ENCODE peak calls at places on chromosomes 3 and 15, in seven cellular contexts. O is T-helper 2 cell, H is fibroblast of the aortic adventitia, K is T-helper 9 cell, N is lung, G is nephron progenitor cell, L is RCC 7860. X is an unnamed sample.

GRCh38 chr3:148455098-148455497 is 242.6 kb upstream of the AGTR1 start:
- DNase-seq in O (no peak), H (no peak), K (no peak), N (no peak), G (no peak), L (no peak), X (no peak)

GRCh38 chr3:15051531-15051930 is 13.6 kb downstream of the MRPS25 start:
- DNase-seq in O (no peak), H (peak; percentile 13), K (peak; percentile 13), N (peak; percentile 41), G (peak; percentile 50), L (peak; percentile 11), X (no peak)

GRCh38 chr15:62648954-62649353 is 393.6 kb upstream of the TPM1 start:
- DNase-seq in O (no peak), H (peak; percentile 32), K (no peak), N (no peak), G (no peak), L (no peak), X (no peak)

GRCh38 chr3:33419948-33420347 is 20.3 kb downstream of the UBP1 start:
- DNase-seq in O (no peak), H (peak; percentile 9), K (no peak), N (no peak), G (no peak), L (no peak), X (no peak)

GRCh38 chr3:76733073-76733759 is 306.7 kb upstream of the ROBO2 start:
- DNase-seq in O (no peak), H (no peak), K (no peak), N (no peak), G (no peak), L (no peak), X (no peak)

GRCh38 chr3:30188713-30189112 is 417.7 kb upstream of the TGFBR2 start:
- DNase-seq in O (no peak), H (no peak), K (no peak), N (no peak), G (no peak), L (no peak), X (no peak)

GRCh38 chr3:150311156-150311555 is 96.9 kb upstream of the TSC22D2 start:
- DNase-seq in O (no peak), H (no peak), K (no peak), N (no peak), G (no peak), L (no peak), X (no peak)

GRCh38 chr3:184005981-184006507 is 11.6 kb downstream of the ABCC5 start:
- DNase-seq in O (no peak), H (peak; percentile 27), K (no peak), N (peak; percentile 81), G (no peak), L (peak; percentile 59), X (no peak)

GRCh38 chr3:194070220-194070633 is 65.7 kb upstream of the HES1 start:
- DNase-seq in O (no peak), H (no peak), K (no peak), N (no peak), G (no peak), L (no peak), X (no peak)

GRCh38 chr3:73827204-73827603 is 202.5 kb upstream of the PDZRN3 start:
- DNase-seq in O (no peak), H (no peak), K (no peak), N (no peak), G (no peak), L (no peak), X (no peak)

GRCh38 chr15:51405646-51406194 is 64.3 kb downstream of the GLDN start:
- DNase-seq in O (no peak), H (no peak), K (no peak), N (peak; percentile 3), G (no peak), L (no peak), X (no peak)

GRCh38 chr3:97917813-97918536 is 54.3 kb downstream of the RIOX2 start:
- DNase-seq in O (no peak), H (peak; percentile 48), K (no peak), N (no peak), G (no peak), L (no peak), X (no peak)

GRCh38 chr3:100124116-100124767 is 9.9 kb upstream of the FILIP1L start:
- DNase-seq in O (no peak), H (peak; percentile 51), K (no peak), N (no peak), G (no peak), L (no peak), X (no peak)

GRCh38 chr3:171459130-171459941 is 869 bp downstream of the TNIK start:
- DNase-seq in O (peak; percentile 69), H (peak; percentile 50), K (peak; percentile 51), N (peak; percentile 41), G (peak; percentile 45), L (peak; percentile 25), X (peak; percentile 47)

GRCh38 chr3:170425491-170426239 is 7.0 kb downstream of the CLDN11 start:
- DNase-seq in O (no peak), H (no peak), K (no peak), N (no peak), G (peak; percentile 34), L (no peak), X (no peak)

GRCh38 chr3:128413003-128413370 is 53.7 kb downstream of the DNAJB8 start:
- DNase-seq in O (no peak), H (no peak), K (no peak), N (no peak), G (no peak), L (no peak), X (no peak)

GRCh38 chr3:124395584-124396340 is 334.5 kb upstream of the UMPS start:
- DNase-seq in O (no peak), H (peak; percentile 1), K (no peak), N (no peak), G (no peak), L (no peak), X (no peak)

GRCh38 chr3:32577621-32578556 is 7.2 kb upstream of the DYNC1LI1 start:
- DNase-seq in O (no peak), H (peak; percentile 65), K (no peak), N (no peak), G (no peak), L (no peak), X (no peak)

GRCh38 chr15:96294766-96295165 is 35.7 kb upstream of the NR2F2 start:
- DNase-seq in O (no peak), H (no peak), K (no peak), N (no peak), G (no peak), L (no peak), X (no peak)

GRCh38 chr3:10817506-10817905 is 1.5 kb downstream of the SLC6A11 start:
- DNase-seq in O (no peak), H (no peak), K (no peak), N (no peak), G (no peak), L (no peak), X (no peak)

GRCh38 chr3:177196473-177197040 is 725 bp downstream of the TBL1XR1 start:
- DNase-seq in O (peak; percentile 46), H (peak; percentile 50), K (no peak), N (no peak), G (peak; percentile 61), L (no peak), X (peak; percentile 47)

GRCh38 chr3:16813336-16813735 is 71.4 kb upstream of the PLCL2 start:
- DNase-seq in O (no peak), H (no peak), K (no peak), N (no peak), G (no peak), L (no peak), X (no peak)

GRCh38 chr3:195186041-195186709 is 84.8 kb downstream of the XXYLT1 start:
- DNase-seq in O (no peak), H (no peak), K (no peak), N (no peak), G (no peak), L (no peak), X (no peak)

X was measured in effector CD8-positive, alpha-beta T cell.